ENCODE peak calls at places on chromosome 10, in four cellular contexts. C, F, S and Q are unnamed samples.

GRCh38 chr10:12925845-12926244 is 75.7 kb downstream of the CCDC3 start:
- DNase-seq in F (no peak), C (no peak), S (no peak), Q (no peak)

GRCh38 chr10:79328737-79329504 is 18.3 kb upstream of the PPIF start:
- DNase-seq in S (no peak), F (peak), C (no peak), Q (peak)

GRCh38 chr10:116120688-116121087 is 152.3 kb downstream of the GFRA1 start:
- DNase-seq in S (no peak), C (no peak), F (no peak), Q (no peak)

GRCh38 chr10:60235001-60235400 is 154.7 kb downstream of the ANK3 start:
- DNase-seq in F (no peak), S (peak), C (no peak), Q (peak)

GRCh38 chr10:109906346-109906745 is 17.0 kb downstream of the XPNPEP1 start:
- DNase-seq in S (no peak), F (no peak), C (no peak), Q (no peak)

GRCh38 chr10:22942437-22942836 is 14.6 kb downstream of the ARMC3 start:
- DNase-seq in C (no peak), S (no peak), F (no peak), Q (no peak)

GRCh38 chr10:63553473-63553872 is 32.3 kb downstream of the REEP3 start:
- DNase-seq in S (no peak), F (peak), C (no peak), Q (no peak)

GRCh38 chr10:126373982-126374381 is 14.3 kb downstream of the ADAM12 start:
- DNase-seq in S (no peak), F (no peak), C (no peak), Q (peak)

GRCh38 chr10:92265687-92266258 is 25.1 kb downstream of the CPEB3 start:
- DNase-seq in C (no peak), S (no peak), F (no peak), Q (no peak)

GRCh38 chr10:77949167-77949566 is 22.6 kb upstream of the DLG5 start:
- DNase-seq in S (no peak), F (peak), C (no peak), Q (peak)

GRCh38 chr10:116011929-116012328 is 261.1 kb downstream of the GFRA1 start:
- DNase-seq in S (no peak), C (no peak), F (no peak), Q (no peak)

GRCh38 chr10:131875501-131875900 is 25.3 kb upstream of the PPP2R2D start:
- DNase-seq in C (no peak), S (no peak), F (no peak), Q (no peak)

GRCh38 chr10:3858051-3858845 is 73.2 kb upstream of the KLF6 start:
- DNase-seq in S (no peak), F (no peak), C (no peak), Q (no peak)

GRCh38 chr10:93821051-93821772 is 63.5 kb downstream of the LGI1 start:
- DNase-seq in F (peak), C (no peak), S (peak), Q (peak)

GRCh38 chr10:5659702-5660528 is 6.5 kb downstream of the ASB13 start:
- DNase-seq in F (peak), S (peak), C (peak), Q (peak)